ENCODE peak calls at places on chromosomes 6 and 20, in six cellular contexts. Q, H, D, E, L and W are unnamed samples.
A peak's percentile ranks its signal among the peaks of the same experiment; 100 is the strongest.

GRCh38 chr20:44089987-44090674 is 96.9 kb downstream of the JPH2 start:
- DNase-seq in Q (no peak), H (no peak), D (peak; percentile 37), E (no peak), L (peak; percentile 25), W (no peak)

GRCh38 chr6:74768120-74768519 is 437.7 kb downstream of the COL12A1 start:
- DNase-seq in Q (no peak), H (no peak), D (no peak), E (no peak), L (no peak), W (no peak)

GRCh38 chr6:163637524-163637923 is 223.0 kb downstream of the QKI start:
- DNase-seq in Q (no peak), H (no peak), D (no peak), E (no peak), L (no peak), W (no peak)

GRCh38 chr6:35091353-35092083 is 49.6 kb downstream of the TCP11 start:
- DNase-seq in Q (no peak), H (no peak), D (no peak), E (no peak), L (no peak), W (peak; percentile 24)

GRCh38 chr6:107704377-107705013 is 119.6 kb downstream of the SCML4 start:
- DNase-seq in Q (no peak), H (no peak), D (no peak), E (peak; percentile 67), L (peak; percentile 67), W (no peak)

GRCh38 chr20:59014680-59015389 is 4.4 kb upstream of the TUBB1 start:
- DNase-seq in Q (no peak), H (no peak), D (no peak), E (no peak), L (no peak), W (no peak)

GRCh38 chr6:23213193-23213592 is 643.8 kb downstream of the HDGFL1 start:
- DNase-seq in Q (no peak), H (no peak), D (no peak), E (no peak), L (peak; percentile 38), W (no peak)

GRCh38 chr6:57087916-57088315 is 2.1 kb upstream of the ZNF451 start:
- DNase-seq in Q (no peak), H (no peak), D (no peak), E (no peak), L (no peak), W (no peak)

GRCh38 chr6:32196682-32197616 is 4.5 kb upstream of the GPSM3 start:
- DNase-seq in Q (peak; percentile 67), H (no peak), D (no peak), E (peak; percentile 29), L (peak; percentile 21), W (no peak)

GRCh38 chr6:127343753-127344659 is 597 bp upstream of the ECHDC1 start:
- DNase-seq in Q (no peak), H (no peak), D (peak; percentile 33), E (peak; percentile 28), L (peak; percentile 39), W (no peak)

GRCh38 chr6:36499918-36500317 is 47.4 kb downstream of the STK38 start:
- DNase-seq in Q (no peak), H (no peak), D (no peak), E (no peak), L (no peak), W (no peak)

GRCh38 chr20:7449269-7449668 is 491.0 kb downstream of the HAO1 start:
- DNase-seq in Q (no peak), H (no peak), D (no peak), E (no peak), L (no peak), W (no peak)

GRCh38 chr6:109453594-109454482 is 1.7 kb downstream of the MICAL1 start:
- DNase-seq in Q (no peak), H (no peak), D (no peak), E (no peak), L (no peak), W (no peak)

GRCh38 chr6:37456126-37456525 is 23.1 kb downstream of the CMTR1 start:
- DNase-seq in Q (no peak), H (no peak), D (no peak), E (no peak), L (no peak), W (no peak)

GRCh38 chr6:98828210-98828798 is 6.1 kb upstream of the POU3F2 start:
- DNase-seq in Q (no peak), H (no peak), D (no peak), E (peak; percentile 30), L (no peak), W (no peak)

GRCh38 chr6:81515562-81516453 is 236.7 kb downstream of the TENT5A start:
- DNase-seq in Q (no peak), H (no peak), D (no peak), E (no peak), L (peak; percentile 12), W (no peak)

GRCh38 chr6:143744593-143745151 is 66.9 kb downstream of the PHACTR2 start:
- DNase-seq in Q (peak; percentile 58), H (no peak), D (peak; percentile 84), E (no peak), L (no peak), W (peak; percentile 40)

GRCh38 chr6:18302561-18303439 is 38.5 kb upstream of the DEK start:
- DNase-seq in Q (no peak), H (no peak), D (peak; percentile 18), E (peak; percentile 38), L (no peak), W (no peak)

GRCh38 chr6:142254513-142254912 is 47.3 kb upstream of the ADGRG6 start:
- DNase-seq in Q (no peak), H (no peak), D (peak; percentile 81), E (no peak), L (no peak), W (no peak)

GRCh38 chr6:163579111-163579879 is 164.8 kb downstream of the QKI start:
- DNase-seq in Q (no peak), H (no peak), D (no peak), E (peak; percentile 33), L (peak; percentile 76), W (no peak)

GRCh38 chr20:45124365-45124764 is at the start of gene WFDC12:
- DNase-seq in Q (no peak), H (no peak), D (no peak), E (no peak), L (no peak), W (no peak)

GRCh38 chr20:37354210-37355195 is 8.6 kb downstream of the SRC start:
- DNase-seq in Q (peak; percentile 80), H (no peak), D (peak; percentile 96), E (no peak), L (no peak), W (peak; percentile 73)

GRCh38 chr6:26097268-26097875 is 10.1 kb downstream of the HFE start:
- DNase-seq in Q (peak; percentile 53), H (no peak), D (peak; percentile 74), E (peak; percentile 85), L (peak; percentile 81), W (peak; percentile 69)

GRCh38 chr6:163750436-163751031 is 336.0 kb downstream of the QKI start:
- DNase-seq in Q (no peak), H (no peak), D (no peak), E (no peak), L (no peak), W (no peak)

GRCh38 chr6:136685540-136686108 is 106.7 kb downstream of the MAP3K5 start:
- DNase-seq in Q (no peak), H (no peak), D (no peak), E (no peak), L (no peak), W (no peak)

GRCh38 chr6:39377530-39377929 is 55.0 kb upstream of the KCNK16 start:
- DNase-seq in Q (peak; percentile 50), H (peak; percentile 71), D (peak; percentile 19), E (peak; percentile 89), L (peak; percentile 78), W (no peak)

GRCh38 chr6:63410435-63411426 is 90.9 kb upstream of the LGSN start:
- DNase-seq in Q (no peak), H (no peak), D (peak; percentile 60), E (no peak), L (peak; percentile 72), W (no peak)
- H3K4me1 ChIP-seq in Q (no peaks in the 10 kb centered on the region), H (no peaks in the 10 kb centered on the region), D (no peaks in the 10 kb centered on the region), E (no peaks in the 10 kb centered on the region), L (no peaks in the 10 kb centered on the region), W (no peaks in the 10 kb centered on the region)

DNA sequence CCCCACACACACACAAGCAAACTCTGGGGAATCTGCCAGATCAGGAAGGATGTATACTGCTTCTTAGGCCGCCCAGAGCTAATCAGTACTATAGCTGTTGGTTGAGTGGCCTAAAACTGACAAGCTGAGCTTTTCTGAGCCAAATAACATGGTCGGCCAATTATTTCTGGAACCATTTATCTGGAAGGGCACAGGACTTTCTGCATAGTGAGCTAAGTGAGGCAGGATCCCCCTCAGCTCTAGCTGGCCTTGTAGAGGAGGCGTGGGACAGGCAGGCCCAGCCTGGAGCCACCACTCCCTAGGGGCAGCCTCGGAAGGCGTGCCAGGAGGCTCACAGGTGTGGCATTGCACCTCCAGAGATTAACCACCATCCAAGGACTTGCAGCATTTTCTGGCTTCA is 200.1 kb downstream of the TMEM242 start:
- DNase-seq in Q (no peak), H (no peak), D (peak; percentile 7), E (no peak), L (no peak), W (no peak)
- H3K4me1 ChIP-seq in Q (no peaks in the 10 kb centered on the region), H (no peaks in the 10 kb centered on the region), D (no peaks in the 10 kb centered on the region), E (peaks cover 10% of the 10 kb centered on the region), L (peaks cover 18% of the 10 kb centered on the region), W (no peaks in the 10 kb centered on the region)

GRCh38 chr6:33604941-33605854 is 15.9 kb upstream of the ITPR3 start:
- DNase-seq in Q (no peak), H (no peak), D (peak; percentile 64), E (no peak), L (peak; percentile 63), W (no peak)

GRCh38 chr6:33609019-33609418 is 12.1 kb upstream of the ITPR3 start:
- DNase-seq in Q (no peak), H (no peak), D (no peak), E (no peak), L (no peak), W (no peak)

GRCh38 chr6:33606642-33607041 is 14.5 kb upstream of the ITPR3 start:
- DNase-seq in Q (no peak), H (no peak), D (no peak), E (no peak), L (no peak), W (no peak)

GRCh38 chr6:33607784-33608161 is 13.3 kb upstream of the ITPR3 start:
- DNase-seq in Q (peak; percentile 75), H (no peak), D (peak; percentile 79), E (no peak), L (no peak), W (peak; percentile 55)

DNA sequence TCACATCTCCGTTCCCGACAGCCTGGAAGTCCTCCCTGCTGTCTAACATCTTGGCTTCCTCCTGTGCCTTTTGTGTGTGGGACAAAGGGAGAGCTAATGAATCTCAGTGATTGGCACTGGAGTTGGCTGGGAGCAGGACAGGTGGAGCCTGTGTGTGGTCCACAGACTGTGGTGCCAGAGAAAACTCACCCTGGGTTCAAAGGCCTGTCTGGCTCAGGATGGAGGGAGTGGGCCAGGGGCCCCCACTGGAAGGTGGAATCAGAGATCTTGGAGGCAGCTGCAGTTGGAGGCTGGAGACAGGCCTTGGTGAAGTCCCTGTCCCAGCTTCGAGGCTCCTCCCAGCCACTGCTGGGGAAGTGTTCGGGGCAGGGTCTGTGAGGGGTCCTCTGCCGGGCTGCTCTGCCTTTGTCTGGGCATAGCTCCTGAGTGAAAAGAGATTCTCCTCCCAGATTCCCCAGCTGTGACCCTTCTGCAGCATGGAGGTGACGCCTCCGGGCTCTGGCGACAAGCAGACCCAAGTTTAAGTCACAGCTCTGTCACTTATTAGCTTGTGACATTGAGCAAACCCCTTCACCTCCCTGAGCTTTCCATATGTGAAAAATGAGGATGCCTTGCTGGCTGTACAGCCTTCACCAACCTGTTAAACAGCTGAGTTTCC is 13.9 kb upstream of the ITPR3 start:
- DNase-seq in Q (no peak), H (no peak), D (no peak), E (peak; percentile 59), L (no peak), W (no peak)
- H3K4me1 ChIP-seq in Q (peaks cover 7% of the 10 kb centered on the region), H (peaks cover 22% of the 10 kb centered on the region), D (no peaks in the 10 kb centered on the region), E (peaks cover 32% of the 10 kb centered on the region), L (peaks cover 25% of the 10 kb centered on the region), W (peaks cover 23% of the 10 kb centered on the region)

GRCh38 chr6:15403094-15403493 is 157.2 kb downstream of the JARID2 start:
- DNase-seq in Q (no peak), H (no peak), D (no peak), E (no peak), L (no peak), W (no peak)
- H3K4me1 ChIP-seq in Q (peaks cover 24% of the 10 kb centered on the region), H (peaks cover 7% of the 10 kb centered on the region), D (peaks cover 24% of the 10 kb centered on the region), E (peaks cover 65% of the 10 kb centered on the region), L (peaks cover 14% of the 10 kb centered on the region), W (peaks cover 68% of the 10 kb centered on the region)